ENCODE peak calls at places on chromosomes 5 and 9, in six cellular contexts. O, T, D, C, Q and P are unnamed samples. For H3K4me1, the result is how much of the 10 kb centered on the place peaks cover.

GRCh38 chr9:126219166-126219565 is 107.5 kb upstream of the MVB12B start:
- DNase-seq in O (no peak), T (no peak), D (no peak), C (no peak), Q (no peak), P (no peak)

GRCh38 chr5:126846344-126846743 is 69.4 kb downstream of the LMNB1 start:
- DNase-seq in O (no peak), T (no peak), D (peak), C (no peak), Q (no peak), P (no peak)

GRCh38 chr9:122562134-122562760 is 9.3 kb downstream of the OR1N2 start:
- DNase-seq in O (no peak), T (peak), D (no peak), C (no peak), Q (no peak), P (no peak)

GRCh38 chr5:129061849-129062248 is 32.7 kb upstream of the ISOC1 start:
- DNase-seq in O (no peak), T (no peak), D (no peak), C (no peak), Q (no peak), P (no peak)

GRCh38 chr9:95742821-95743220 is 132.7 kb upstream of the ERCC6L2 start:
- DNase-seq in O (no peak), T (no peak), D (no peak), C (no peak), Q (no peak), P (no peak)

GRCh38 chr9:15231788-15232635 is 75.0 kb downstream of the TTC39B start:
- DNase-seq in O (no peak), T (no peak), D (no peak), C (no peak), Q (no peak), P (no peak)

GRCh38 chr5:40796487-40796889 is 1.7 kb downstream of the PRKAA1 start:
- DNase-seq in O (peak), T (no peak), D (peak), C (no peak), Q (no peak), P (no peak)

GRCh38 chr9:116193636-116194035 is 40.0 kb downstream of the PAPPA start:
- DNase-seq in O (no peak), T (no peak), D (peak), C (no peak), Q (no peak), P (no peak)

GRCh38 chr9:123360161-123361085 is 4.4 kb downstream of the CRB2 start:
- DNase-seq in O (no peak), T (peak), D (no peak), C (peak), Q (peak), P (no peak)

GRCh38 chr9:18910858-18911257 is 122.2 kb downstream of the SAXO1 start:
- DNase-seq in O (no peak), T (no peak), D (peak), C (no peak), Q (no peak), P (no peak)

GRCh38 chr9:79581794-79582193 is 10.0 kb downstream of the TLE4 start:
- DNase-seq in O (no peak), T (no peak), D (peak), C (no peak), Q (no peak), P (no peak)

GRCh38 chr5:172424111-172424490 is 30.2 kb downstream of the SH3PXD2B start:
- DNase-seq in O (no peak), T (no peak), D (no peak), C (no peak), Q (no peak), P (no peak)

GRCh38 chr5:147821791-147822190 is 9.7 kb downstream of the SPINK1 start:
- DNase-seq in O (no peak), T (no peak), D (no peak), C (no peak), Q (no peak), P (no peak)

GRCh38 chr5:93078082-93079038 is 502.7 kb downstream of the NR2F1-AS1 start:
- DNase-seq in O (no peak), T (no peak), D (peak), C (no peak), Q (peak), P (peak)

GRCh38 chr9:4138781-4139180 is 161.1 kb downstream of the GLIS3 start:
- DNase-seq in O (no peak), T (no peak), D (no peak), C (no peak), Q (no peak), P (no peak)

GRCh38 chr5:122008061-122008460 is 46.3 kb downstream of the SRFBP1 start:
- DNase-seq in O (no peak), T (no peak), D (no peak), C (no peak), Q (no peak), P (peak)

GRCh38 chr5:36462295-36463021 is 143.9 kb upstream of the SLC1A3 start:
- DNase-seq in O (no peak), T (no peak), D (no peak), C (no peak), Q (no peak), P (no peak)

GRCh38 chr5:16826379-16827125 is 109.5 kb downstream of the MYO10 start:
- DNase-seq in O (no peak), T (no peak), D (no peak), C (no peak), Q (no peak), P (no peak)

GRCh38 chr5:179263391-179264052 is 81.7 kb downstream of the ADAMTS2 start:
- DNase-seq in O (no peak), T (no peak), D (no peak), C (peak), Q (peak), P (peak)
- H3K4me1 ChIP-seq in O (under half), T (under half), D (under half), C (under half), Q (under half), P (under half)

GRCh38 chr9:130782883-130783537 is 52.0 kb upstream of the ABL1 start:
- DNase-seq in O (no peak), T (no peak), D (no peak), C (no peak), Q (no peak), P (no peak)
- H3K4me1 ChIP-seq in O (under half), T (under half), D (under half), C (under half), Q (half or more), P (under half)

DNA sequence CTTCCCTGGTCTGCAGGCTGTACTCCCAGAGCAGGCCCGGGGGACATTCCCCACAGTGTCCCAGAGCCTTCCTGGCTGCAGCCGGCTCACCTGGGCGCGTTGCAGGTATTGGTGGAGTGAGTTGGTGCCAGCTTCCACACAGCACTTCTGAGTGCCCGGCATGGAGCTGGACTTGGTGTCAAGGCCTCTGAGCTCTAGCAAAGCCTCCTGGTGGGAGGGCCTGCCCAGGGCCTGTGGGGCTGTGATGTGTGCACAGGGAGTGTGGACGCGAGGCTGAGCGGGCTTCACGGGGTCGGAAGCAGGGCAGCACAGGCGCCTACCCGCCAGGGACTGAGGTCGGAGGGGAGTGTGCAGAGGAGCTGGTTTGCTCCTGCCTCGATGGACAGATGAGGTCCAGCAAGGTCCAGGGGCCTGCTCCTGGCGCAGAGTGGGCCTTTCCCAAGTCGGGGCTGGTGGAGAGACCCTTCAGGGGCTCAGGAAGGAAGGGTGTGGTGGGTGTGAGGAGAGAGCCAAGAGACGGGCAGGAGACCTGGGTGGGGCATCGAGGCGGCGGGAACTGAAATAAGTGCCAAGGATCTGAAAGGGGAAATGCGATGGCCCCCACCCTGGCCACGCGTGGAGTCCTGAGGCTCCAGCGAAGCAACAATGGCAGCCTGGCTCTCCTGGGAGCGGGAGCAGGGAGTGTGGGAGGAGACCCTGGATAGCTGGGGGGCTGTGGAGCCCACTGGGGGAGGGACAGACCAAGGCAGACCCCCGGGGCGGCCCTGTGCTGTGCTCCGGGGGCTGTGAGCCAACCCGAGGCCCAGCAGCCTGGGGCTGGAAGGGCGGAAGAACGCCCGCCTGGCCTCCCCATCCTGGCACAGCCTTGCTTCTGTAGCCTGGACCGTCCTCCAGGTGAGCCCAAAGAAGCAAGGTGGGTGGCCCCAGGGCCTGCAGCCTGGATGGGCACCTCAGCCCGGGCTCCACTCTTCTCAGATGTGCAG is 78.4 kb downstream of the RXRA start:
- DNase-seq in O (no peak), T (no peak), D (no peak), C (no peak), Q (no peak), P (no peak)
- H3K4me1 ChIP-seq in O (half or more), T (half or more), D (under half), C (half or more), Q (half or more), P (under half)

DNA sequence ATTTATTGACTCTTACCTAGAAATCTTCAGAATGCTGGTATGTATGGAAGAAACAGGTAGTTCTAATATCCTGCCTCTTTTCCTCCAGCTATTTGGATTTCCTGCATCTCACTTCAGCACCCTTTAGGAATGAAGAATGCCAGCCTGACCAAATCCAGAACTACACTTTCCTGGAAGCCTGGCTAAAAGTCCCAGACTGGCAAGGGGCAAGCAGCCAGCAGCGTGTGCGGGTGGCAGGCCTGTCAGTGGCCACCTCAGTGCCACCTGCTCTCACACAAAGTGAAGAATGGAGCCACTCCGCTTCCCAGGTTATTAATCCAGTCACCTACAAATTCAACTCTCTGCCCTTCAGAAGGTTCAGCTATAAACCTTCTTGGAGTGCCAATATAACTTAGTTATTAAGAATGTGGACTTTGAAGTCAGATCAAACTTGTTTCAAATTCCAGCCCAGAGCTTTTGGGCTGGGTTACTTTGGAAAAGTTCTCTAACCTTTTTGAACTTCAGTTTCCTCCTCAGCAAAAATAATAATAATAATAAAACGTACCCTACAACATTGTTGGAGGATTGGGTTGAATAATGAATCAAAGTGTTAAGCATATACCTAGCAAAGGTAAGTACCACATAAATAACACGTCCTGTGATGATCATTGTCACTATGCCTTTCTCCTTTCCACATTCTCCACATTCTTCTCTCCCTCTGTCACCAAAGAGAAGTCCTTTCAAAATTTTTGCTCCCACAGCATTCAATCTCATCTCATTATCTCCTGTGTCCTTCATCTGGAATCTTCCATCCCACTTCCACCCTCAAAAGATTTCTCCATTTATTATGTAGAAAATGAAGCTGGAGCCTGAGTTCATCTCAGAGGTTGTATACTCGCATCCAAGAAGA is 6.9 kb upstream of the ALDOB start:
- DNase-seq in O (no peak), T (no peak), D (no peak), C (no peak), Q (peak), P (no peak)
- H3K4me1 ChIP-seq in O (under half), T (under half), D (under half), C (under half), Q (under half), P (under half)

DNA sequence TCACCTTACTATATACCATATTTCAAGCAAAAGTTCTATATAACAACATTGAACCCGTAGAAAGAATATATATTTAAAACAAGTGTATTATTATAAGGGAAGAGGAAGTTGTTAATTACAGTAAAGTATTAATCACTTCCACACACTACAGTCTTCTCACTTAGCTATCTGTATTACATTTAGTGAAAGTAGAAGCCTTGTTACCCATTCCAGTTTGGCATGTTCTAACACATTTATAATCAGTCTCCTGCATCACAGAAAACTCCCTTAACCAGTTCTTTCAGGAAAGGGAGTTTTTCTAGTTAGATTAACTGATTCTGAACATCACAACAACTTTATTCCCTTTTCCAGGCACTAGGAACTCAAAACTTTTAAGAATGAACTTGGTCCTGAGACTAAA is 6.9 kb downstream of the RAB14 start:
- DNase-seq in O (no peak), T (no peak), D (no peak), C (no peak), Q (no peak), P (no peak)
- H3K4me1 ChIP-seq in O (half or more), T (half or more), D (under half), C (under half), Q (half or more), P (half or more)

GRCh38 chr9:38006163-38006562 is 62.9 kb downstream of the SHB start:
- DNase-seq in O (no peak), T (no peak), D (no peak), C (no peak), Q (peak), P (no peak)

GRCh38 chr9:38006981-38007380 is 62.0 kb downstream of the SHB start:
- DNase-seq in O (no peak), T (no peak), D (no peak), C (no peak), Q (no peak), P (no peak)

GRCh38 chr9:38003946-38004808 is 64.8 kb downstream of the SHB start:
- DNase-seq in O (no peak), T (no peak), D (no peak), C (no peak), Q (no peak), P (no peak)

GRCh38 chr9:38003230-38003629 is 65.8 kb downstream of the SHB start:
- DNase-seq in O (no peak), T (no peak), D (no peak), C (no peak), Q (no peak), P (peak)

DNA sequence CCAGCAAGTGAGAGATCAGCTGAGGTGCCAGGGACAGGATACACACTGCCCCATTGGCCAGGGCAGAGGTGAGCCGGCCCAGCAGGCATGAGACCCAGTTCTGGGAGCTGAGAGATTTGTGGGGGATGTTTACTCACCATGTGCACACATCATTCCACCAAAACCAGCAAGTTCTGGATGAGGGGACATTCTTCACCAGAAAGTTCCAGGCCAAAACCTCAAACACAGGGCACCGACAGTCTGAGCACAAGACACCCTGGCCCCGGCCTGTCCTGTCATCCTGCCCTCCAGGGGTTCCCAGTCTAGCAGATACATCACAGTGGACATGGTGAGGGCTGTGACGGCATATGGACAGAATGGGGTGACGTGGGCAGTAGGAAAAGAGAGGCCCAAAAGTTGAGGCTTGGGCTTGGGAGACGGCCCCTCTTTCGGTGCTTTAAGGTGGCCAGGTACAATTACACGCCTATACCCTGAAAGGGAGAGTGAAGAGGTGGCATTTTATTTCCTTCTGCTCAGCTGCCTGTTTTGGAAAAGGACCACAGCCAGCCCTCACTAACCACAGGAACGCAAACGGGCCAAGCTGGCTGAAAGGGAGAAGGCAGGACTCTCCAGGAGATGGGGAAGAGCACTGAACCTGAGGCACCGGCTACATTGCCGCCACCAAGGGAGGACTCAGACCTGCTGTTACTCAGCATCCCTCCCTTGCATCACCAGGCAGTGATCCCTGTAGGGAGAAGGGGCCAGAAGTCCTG is 64.0 kb downstream of the SHB start:
- DNase-seq in O (no peak), T (no peak), D (no peak), C (no peak), Q (no peak), P (no peak)
- H3K4me1 ChIP-seq in O (under half), T (under half), D (under half), C (under half), Q (under half), P (half or more)

DNA sequence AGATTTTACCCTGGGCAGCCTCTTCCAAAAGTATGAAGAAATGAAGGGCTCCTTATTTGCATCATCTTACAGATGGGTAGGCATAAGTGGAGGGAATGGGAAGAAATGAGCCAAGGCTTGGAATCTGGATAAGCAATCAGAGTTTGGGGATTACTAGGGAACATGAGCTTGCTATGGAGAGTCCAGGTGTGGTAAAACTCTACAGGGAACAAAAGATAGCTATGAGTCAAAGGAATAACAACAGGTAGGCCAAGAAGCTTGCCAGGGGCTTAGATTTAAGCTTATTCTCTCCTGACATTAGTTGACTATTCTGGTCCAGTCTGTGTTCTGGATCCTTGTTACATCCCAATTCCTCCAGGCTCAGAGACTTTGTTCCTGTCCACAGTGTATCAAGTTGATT is 16.4 kb downstream of the RFK start:
- DNase-seq in O (no peak), T (no peak), D (no peak), C (no peak), Q (no peak), P (no peak)
- H3K4me1 ChIP-seq in O (under half), T (under half), D (under half), C (under half), Q (under half), P (under half)